ENCODE peak calls at places on chromosome 13, in five cellular contexts. L is HCEC 1CT, O is cerebellar cortex, R is small intestine, P is A549. K is an unnamed sample.

GRCh38 chr13:89066868-89067466 is 1395.8 kb downstream of the SLITRK5 start:
- DNase-seq in L (peak), O (peak), R (peak), P (peak), K (peak)

GRCh38 chr13:24995225-24995804 is 100.6 kb upstream of the PABPC3 start:
- DNase-seq in L (peak), O (peak), R (peak), P (peak), K (peak)

GRCh38 chr13:62643007-62643483 is 1227.4 kb upstream of the PCDH20 start:
- DNase-seq in L (peak), O (no peak), R (peak), P (no peak), K (no peak)

GRCh38 chr13:34044660-34045080 is 226.7 kb downstream of the RFC3 start:
- DNase-seq in L (no peak), O (no peak), R (no peak), P (peak), K (no peak)

GRCh38 chr13:46339035-46339666 is 47.9 kb downstream of the RUBCNL start:
- DNase-seq in L (peak), O (no peak), R (no peak), P (no peak), K (peak)

GRCh38 chr13:101626925-101627555 is 174.6 kb downstream of the ITGBL1 start:
- DNase-seq in L (peak), O (no peak), R (peak), P (no peak), K (no peak)

GRCh38 chr13:33908111-33908510 is 90.2 kb downstream of the RFC3 start:
- DNase-seq in L (no peak), O (peak), R (no peak), P (no peak), K (no peak)

GRCh38 chr13:77529501-77529840 is 6.0 kb upstream of the SCEL start:
- DNase-seq in L (no peak), O (no peak), R (no peak), P (no peak), K (no peak)

GRCh38 chr13:107271226-107271625 is 703.3 kb upstream of the ARGLU1 start:
- DNase-seq in L (peak), O (peak), R (no peak), P (no peak), K (no peak)

GRCh38 chr13:80783926-80784325 is 443.0 kb upstream of the SPRY2 start:
- DNase-seq in L (peak), O (peak), R (no peak), P (no peak), K (no peak)